ENCODE peak calls at places on chromosome 3, in four cellular contexts. Z is tibial nerve; C is CD8-positive, alpha-beta T cell; A is fibroblast of lung. E is an unnamed sample.

GRCh38 chr3:195823998-195824397 is 12.3 kb upstream of the MUC4 start:
- DNase-seq in Z (no peak), C (no peak), A (no peak), E (no peak)

GRCh38 chr3:60055765-60056164 is 1005.9 kb upstream of the CFAP20DC start:
- DNase-seq in Z (no peak), C (no peak), A (no peak), E (no peak)

GRCh38 chr3:46759239-46760152 is 41.8 kb upstream of the PRSS50 start:
- DNase-seq in Z (no peak), C (no peak), A (no peak), E (no peak)

GRCh38 chr3:25855281-25855680 is 65.4 kb downstream of the OXSM start:
- DNase-seq in Z (no peak), C (no peak), A (no peak), E (no peak)

GRCh38 chr3:177470200-177470941 is 273.1 kb upstream of the TBL1XR1 start:
- DNase-seq in Z (no peak), C (no peak), A (no peak), E (no peak)

GRCh38 chr3:89025185-89025584 is 82.2 kb upstream of the EPHA3 start:
- DNase-seq in Z (no peak), C (no peak), A (no peak), E (peak; percentile 36)

GRCh38 chr3:197956626-197956988 is 3.4 kb upstream of the LMLN start:
- DNase-seq in Z (no peak), C (no peak), A (no peak), E (no peak)

GRCh38 chr3:18812316-18812715 is 336.0 kb upstream of the KCNH8 start:
- DNase-seq in Z (peak; percentile 26), C (no peak), A (no peak), E (peak; percentile 57)

GRCh38 chr3:185943363-185944106 is 5.7 kb upstream of the TRA2B start:
- DNase-seq in Z (peak; percentile 90), C (peak; percentile 72), A (peak; percentile 75), E (peak; percentile 41)

GRCh38 chr3:141489184-141489583 is 2.4 kb downstream of the RASA2 start:
- DNase-seq in Z (no peak), C (no peak), A (no peak), E (no peak)

GRCh38 chr3:175057406-175057805 is 198.3 kb downstream of the NAALADL2 start:
- DNase-seq in Z (no peak), C (no peak), A (no peak), E (no peak)

GRCh38 chr3:183044547-183045229 is 54.6 kb downstream of the MCCC1 start:
- DNase-seq in Z (no peak), C (no peak), A (no peak), E (no peak)

GRCh38 chr3:42652611-42653302 is 740 bp upstream of the ZBTB47 start:
- DNase-seq in Z (peak; percentile 57), C (no peak), A (peak; percentile 77), E (peak; percentile 43)

GRCh38 chr3:166661621-166662020 is 718.5 kb downstream of the ZBBX start:
- DNase-seq in Z (no peak), C (no peak), A (no peak), E (no peak)

GRCh38 chr3:177551431-177551836 is 354.2 kb upstream of the TBL1XR1 start:
- DNase-seq in Z (no peak), C (no peak), A (no peak), E (no peak)

GRCh38 chr3:13564751-13565560 is 16.0 kb downstream of the FBLN2 start:
- DNase-seq in Z (no peak), C (no peak), A (no peak), E (no peak)

GRCh38 chr3:186053954-186054353 is 54.9 kb downstream of the ETV5 start:
- DNase-seq in Z (no peak), C (no peak), A (peak; percentile 57), E (no peak)

GRCh38 chr3:146972726-146973125 is 367.6 kb upstream of the PLSCR5 start:
- DNase-seq in Z (no peak), C (no peak), A (no peak), E (no peak)

GRCh38 chr3:11917051-11917450 is 70.4 kb upstream of the TAMM41 start:
- DNase-seq in Z (no peak), C (no peak), A (no peak), E (no peak)

GRCh38 chr3:171797265-171797679 is 13.0 kb downstream of the PLD1 start:
- DNase-seq in Z (no peak), C (no peak), A (no peak), E (no peak)

GRCh38 chr3:42600958-42601675 is 631 bp downstream of the NKTR start:
- DNase-seq in Z (peak; percentile 45), C (no peak), A (peak; percentile 61), E (no peak)

GRCh38 chr3:58874248-58874741 is 175.5 kb downstream of the CFAP20DC start:
- DNase-seq in Z (no peak), C (no peak), A (no peak), E (peak; percentile 93)

GRCh38 chr3:153221748-153222162 is 59.7 kb downstream of the RAP2B start:
- DNase-seq in Z (peak; percentile 50), C (peak; percentile 62), A (peak; percentile 80), E (peak; percentile 98)

GRCh38 chr3:195760345-195760983 is 39.7 kb downstream of the MUC20 start:
- DNase-seq in Z (no peak), C (no peak), A (peak; percentile 24), E (no peak)

GRCh38 chr3:49411968-49412631 is at the start of the genes RHOA and TCTA:
- DNase-seq in Z (peak; percentile 99), C (peak; percentile 97), A (peak; percentile 100), E (peak; percentile 98)

GRCh38 chr3:49412632-49413337 is 562 bp downstream of the TCTA start:
- DNase-seq in Z (no peak), C (no peak), A (no peak), E (no peak)

GRCh38 chr3:49410102-49410843 is 1.5 kb downstream of the RHOA start:
- DNase-seq in Z (no peak), C (no peak), A (no peak), E (no peak)

GRCh38 chr3:49411550-49411967 is 217 bp downstream of the RHOA start:
- DNase-seq in Z (no peak), C (no peak), A (no peak), E (no peak)

DNA sequence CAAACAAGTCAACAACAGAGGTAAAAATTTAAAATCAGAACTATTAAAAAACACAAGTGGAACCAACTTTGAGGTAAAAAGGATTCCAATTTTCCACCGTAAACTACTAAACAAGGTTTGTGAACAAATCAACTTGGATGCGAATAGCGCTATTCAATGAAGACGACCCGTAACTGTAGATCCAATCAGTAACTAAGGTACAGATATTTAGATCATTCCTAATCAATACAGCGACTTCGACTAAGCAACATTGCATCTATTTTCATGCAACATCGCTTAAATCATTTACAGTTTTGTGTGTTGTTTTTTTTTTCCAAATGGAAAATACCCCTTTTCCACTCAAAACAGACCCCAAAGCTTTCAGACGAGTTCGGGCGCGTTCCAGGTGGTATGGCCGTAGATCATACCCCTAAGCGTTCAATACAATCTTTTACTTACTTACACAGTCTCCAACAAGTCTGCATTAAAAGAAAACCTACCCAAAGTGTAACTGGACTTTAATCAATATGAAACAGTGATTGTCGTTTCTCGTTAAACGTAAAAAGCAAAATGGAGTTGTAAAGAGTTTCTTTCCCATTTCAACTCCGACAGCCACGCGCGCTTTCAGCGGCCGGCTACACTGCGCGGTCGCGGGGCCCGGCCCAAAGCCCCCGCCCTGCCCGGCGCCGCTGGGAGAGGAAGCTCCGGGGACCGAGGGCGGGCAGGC is 779 bp downstream of the RHOA start:
- DNase-seq in Z (no peak), C (no peak), A (no peak), E (no peak)
- H3K27ac ChIP-seq in Z (peak overlapping the region; percentile 97), C (peak overlapping the region; percentile 89), A (peak overlapping the region; percentile 93), E (peak overlapping the region; percentile 92)

GRCh38 chr3:100697183-100697582 is 12.1 kb upstream of the TFG start:
- DNase-seq in Z (no peak), C (no peak), A (no peak), E (no peak)
- H3K27ac ChIP-seq in Z (no peak overlapping the region), C (no peak overlapping the region), A (no peak overlapping the region), E (no peak overlapping the region)

GRCh38 chr3:30690199-30690598 is 83.8 kb downstream of the TGFBR2 start:
- DNase-seq in Z (no peak), C (no peak), A (no peak), E (no peak)
- H3K27ac ChIP-seq in Z (peak overlapping the region; percentile 93), C (no peak overlapping the region), A (no peak overlapping the region), E (peak overlapping the region; percentile 92)

DNA sequence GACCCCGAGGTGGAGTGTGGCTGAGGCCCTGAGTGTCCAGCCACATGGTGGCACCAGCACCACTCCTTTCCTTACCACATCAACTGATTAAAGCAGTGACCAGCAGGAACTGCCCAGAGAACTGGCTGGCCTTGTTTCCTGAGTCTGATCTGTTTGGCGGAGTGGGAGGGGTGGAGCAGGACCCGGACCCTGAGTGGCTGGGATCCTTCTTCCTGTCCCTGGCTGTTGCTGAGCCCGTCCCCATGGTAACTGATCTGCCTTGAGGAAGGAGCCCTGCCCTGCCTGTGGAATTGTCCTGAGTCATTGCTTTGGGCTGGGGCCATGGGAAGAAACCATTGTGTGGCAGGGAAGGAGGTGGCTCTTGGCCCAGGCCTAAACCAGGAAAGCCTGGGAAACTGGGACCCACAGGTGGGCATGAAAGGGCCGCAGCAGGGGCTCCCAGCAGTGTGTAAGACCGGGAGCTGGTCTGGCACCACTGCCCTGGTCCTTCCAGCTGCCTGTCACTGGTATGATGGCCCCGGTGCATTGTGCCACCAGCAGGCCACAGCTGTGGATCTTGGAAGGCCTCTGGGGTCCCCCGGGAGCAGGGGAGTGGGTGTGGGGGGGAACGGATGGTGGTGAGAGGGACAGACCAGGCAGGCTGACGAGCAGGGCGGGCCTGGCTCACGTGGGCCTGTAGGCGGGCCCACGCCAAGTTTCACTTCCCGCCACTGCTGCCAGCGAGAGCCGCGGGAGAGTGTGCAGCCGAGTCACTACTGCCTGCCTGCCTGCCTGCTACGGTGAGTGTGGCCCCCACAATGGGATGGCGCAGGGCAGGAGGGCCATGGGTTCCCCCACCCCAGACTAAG is 19.2 kb downstream of the ATRIP start:
- DNase-seq in Z (peak; percentile 99), C (peak; percentile 51), A (peak; percentile 100), E (peak; percentile 99)
- H3K27ac ChIP-seq in Z (peak overlapping the region; percentile 98), C (peak overlapping the region; percentile 90), A (peak overlapping the region; percentile 100), E (peak overlapping the region; percentile 98)

GRCh38 chr3:161674402-161674801 is 177.8 kb downstream of the OTOL1 start:
- DNase-seq in Z (no peak), C (no peak), A (no peak), E (no peak)
- H3K27ac ChIP-seq in Z (no peak overlapping the region), C (no peak overlapping the region), A (no peak overlapping the region), E (no peak overlapping the region)

GRCh38 chr3:129625071-129625874 is 18.8 kb upstream of the PLXND1 start:
- DNase-seq in Z (no peak), C (no peak), A (no peak), E (no peak)
- H3K27ac ChIP-seq in Z (peak overlapping the region; percentile 99), C (no peak overlapping the region), A (peak overlapping the region; percentile 76), E (peak overlapping the region; percentile 94)

GRCh38 chr3:179348325-179349013 is 960 bp downstream of the MFN1 start:
- DNase-seq in Z (no peak), C (no peak), A (no peak), E (peak; percentile 8)
- H3K27ac ChIP-seq in Z (peak overlapping the region; percentile 88), C (peak overlapping the region; percentile 68), A (peak overlapping the region; percentile 77), E (peak overlapping the region; percentile 71)

GRCh38 chr3:112640864-112641751 is at the start of gene CCDC80:
- DNase-seq in Z (no peak), C (no peak), A (peak; percentile 98), E (peak; percentile 92)
- H3K27ac ChIP-seq in Z (peak within 1 kb of the TSS; percentile 88), C (no peak within 1 kb of the TSS), A (peak within 1 kb of the TSS; percentile 97), E (peak within 1 kb of the TSS; percentile 88)

E was measured in epithelial cell of prostate.